ENCODE peak calls at places on chromosomes 11 and 22, in four cellular contexts. One of them, this sample, is unnamed. For H3K27me3, the result is how much of the 10 kb centered on the place peaks cover.

GRCh38 chr11:70532066-70532440 is 133.7 kb downstream of the CTTN start:
- DNase-seq in HepG2: no peak
- DNase-seq in K562: no peak
- DNase-seq in endothelial cell of umbilical vein: no peak
- DNase-seq in this sample: no peak

GRCh38 chr22:34975721-34976120 is 90.2 kb upstream of the ISX start:
- DNase-seq in HepG2: no peak
- DNase-seq in K562: peak
- DNase-seq in endothelial cell of umbilical vein: no peak
- DNase-seq in this sample: no peak

GRCh38 chr22:25546242-25546641 is 18.2 kb upstream of the GRK3 start:
- DNase-seq in HepG2: no peak
- DNase-seq in K562: no peak
- DNase-seq in endothelial cell of umbilical vein: no peak
- DNase-seq in this sample: no peak

GRCh38 chr11:31823372-31824371 is 12.6 kb upstream of the PAX6 start:
- DNase-seq in HepG2: no peak
- DNase-seq in K562: no peak
- DNase-seq in endothelial cell of umbilical vein: no peak
- DNase-seq in this sample: no peak

GRCh38 chr11:828501-829115 is 889 bp downstream of the CRACR2B start:
- DNase-seq in HepG2: no peak
- DNase-seq in K562: no peak
- DNase-seq in endothelial cell of umbilical vein: no peak
- DNase-seq in this sample: no peak

GRCh38 chr22:17972385-17973181 is 51.8 kb downstream of the MICAL3 start:
- DNase-seq in HepG2: peak
- DNase-seq in K562: no peak
- DNase-seq in endothelial cell of umbilical vein: peak
- DNase-seq in this sample: no peak

GRCh38 chr11:25928076-25928475 is 403.9 kb upstream of the ANO3 start:
- DNase-seq in HepG2: no peak
- DNase-seq in K562: no peak
- DNase-seq in endothelial cell of umbilical vein: no peak
- DNase-seq in this sample: no peak

GRCh38 chr11:36447947-36448346 is 62.1 kb downstream of the TRAF6 start:
- DNase-seq in HepG2: no peak
- DNase-seq in K562: no peak
- DNase-seq in endothelial cell of umbilical vein: no peak
- DNase-seq in this sample: no peak

GRCh38 chr22:47282851-47283250 is 520.4 kb downstream of the TBC1D22A start:
- DNase-seq in HepG2: no peak
- DNase-seq in K562: no peak
- DNase-seq in endothelial cell of umbilical vein: no peak
- DNase-seq in this sample: no peak

GRCh38 chr11:64638017-64638664 is 47.1 kb downstream of the SLC22A12 start:
- DNase-seq in HepG2: no peak
- DNase-seq in K562: no peak
- DNase-seq in endothelial cell of umbilical vein: no peak
- DNase-seq in this sample: no peak

DNA sequence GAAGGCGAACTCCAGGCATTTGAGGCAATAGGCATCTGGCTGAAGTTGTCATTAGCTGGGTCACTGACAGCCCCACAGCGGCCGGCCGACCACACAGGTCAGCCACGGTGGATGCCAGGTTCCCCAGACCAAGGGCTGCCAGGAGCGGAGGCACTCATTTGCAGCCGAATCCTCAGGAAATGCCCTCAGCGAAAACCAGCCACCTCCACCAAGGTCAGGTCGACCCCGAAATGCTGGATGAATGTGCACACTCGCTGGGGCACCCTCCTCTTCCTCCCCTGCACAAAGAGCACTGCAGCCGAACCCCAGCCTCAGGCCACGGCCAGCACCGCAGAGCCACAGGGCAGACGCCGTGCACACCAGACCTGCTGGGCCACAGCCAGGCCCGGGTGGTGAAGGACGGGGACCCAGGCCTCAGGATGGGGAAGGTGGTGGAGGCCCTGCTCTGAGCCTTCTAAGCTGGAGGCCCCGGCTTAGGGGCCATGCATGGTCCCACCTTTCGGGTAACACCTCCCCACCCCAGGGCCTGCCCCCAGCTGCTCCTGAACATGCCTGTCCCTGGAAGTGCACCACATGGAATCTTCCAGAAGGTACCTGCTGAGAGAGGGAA is 206.0 kb downstream of the BRD1 start:
- DNase-seq in HepG2: no peak
- DNase-seq in K562: no peak
- DNase-seq in endothelial cell of umbilical vein: no peak
- DNase-seq in this sample: no peak
- H3K27me3 ChIP-seq in HepG2: under half
- H3K27me3 ChIP-seq in K562: under half
- H3K27me3 ChIP-seq in endothelial cell of umbilical vein: under half
- H3K27me3 ChIP-seq in this sample: under half

GRCh38 chr22:50621948-50622722 is 5.8 kb downstream of the ARSA start:
- DNase-seq in HepG2: no peak
- DNase-seq in K562: no peak
- DNase-seq in endothelial cell of umbilical vein: no peak
- DNase-seq in this sample: peak
- TF ChIP-seq MYC in HepG2: no peak
- TF ChIP-seq MYC in K562: no peak
- TF ChIP-seq MYC in endothelial cell of umbilical vein: no peak
- TF ChIP-seq MYC in this sample: no peak

DNA sequence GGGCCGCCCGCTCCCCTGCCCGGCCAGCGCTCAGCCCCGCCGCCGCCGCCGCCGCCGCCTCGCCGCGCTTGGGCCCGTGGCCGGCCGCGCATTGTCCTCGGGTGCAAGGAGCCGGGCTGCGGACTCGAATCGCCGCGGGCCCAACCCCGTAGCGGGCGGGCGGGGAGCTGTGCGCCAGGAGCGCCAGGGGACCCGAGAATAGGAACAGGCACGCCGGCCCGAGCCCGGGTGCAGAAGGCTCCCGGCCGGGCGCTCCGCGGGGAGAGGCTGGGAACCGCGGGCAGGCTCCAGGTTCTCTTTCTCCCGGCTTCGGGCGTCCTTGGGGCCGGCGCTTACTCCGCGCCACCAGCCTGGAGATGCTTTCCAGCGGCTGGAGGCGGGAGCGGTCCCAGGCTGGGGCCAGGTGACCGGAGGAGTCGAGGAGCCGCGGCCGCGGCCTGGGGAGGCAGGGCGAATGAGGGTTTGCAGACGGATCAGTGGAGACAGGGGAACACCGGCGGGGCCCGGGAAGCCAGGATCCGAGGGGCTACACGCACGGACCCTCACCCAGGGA is 636 bp downstream of the PKNOX2 start:
- DNase-seq in HepG2: no peak
- DNase-seq in K562: no peak
- DNase-seq in endothelial cell of umbilical vein: peak
- DNase-seq in this sample: no peak
- H3K27me3 ChIP-seq in HepG2: under half
- H3K27me3 ChIP-seq in K562: under half
- H3K27me3 ChIP-seq in endothelial cell of umbilical vein: under half
- H3K27me3 ChIP-seq in this sample: under half

DNA sequence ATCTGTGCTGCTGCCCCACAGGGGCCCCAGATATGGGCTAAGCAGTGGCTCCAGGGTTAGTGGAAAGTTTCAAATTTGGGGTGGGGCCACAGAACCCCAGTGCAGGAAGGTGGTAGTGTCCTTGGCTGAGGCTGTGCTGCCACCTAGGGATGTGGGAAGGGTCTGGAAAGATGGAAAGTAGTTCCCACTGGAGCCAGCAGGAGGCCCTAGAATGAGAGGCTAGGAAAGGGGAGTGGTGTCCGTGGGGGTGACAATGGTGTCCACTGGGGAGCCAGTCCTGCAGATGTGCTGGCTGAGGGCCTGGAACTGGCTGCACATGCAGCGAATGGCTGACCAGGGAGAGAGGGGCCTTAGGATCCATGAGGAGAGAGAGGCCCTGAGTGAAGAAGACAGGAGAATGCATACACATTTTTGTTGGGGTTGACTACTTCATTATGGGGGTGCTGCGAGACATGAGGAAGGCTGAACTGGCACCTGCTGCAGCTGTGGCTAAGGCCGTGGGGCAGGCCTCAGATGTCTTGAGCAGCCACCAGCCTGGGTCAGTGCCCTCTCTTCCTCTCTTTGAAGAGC is 21.1 kb downstream of the RFPL3 start:
- DNase-seq in HepG2: peak
- DNase-seq in K562: peak
- DNase-seq in endothelial cell of umbilical vein: peak
- DNase-seq in this sample: no peak
- TF ChIP-seq MYC in HepG2: no peak
- TF ChIP-seq MYC in K562: no peak
- TF ChIP-seq MYC in endothelial cell of umbilical vein: no peak
- TF ChIP-seq MYC in this sample: no peak

GRCh38 chr11:65708451-65708850 is 3.6 kb upstream of the KAT5 start:
- DNase-seq in HepG2: no peak
- DNase-seq in K562: no peak
- DNase-seq in endothelial cell of umbilical vein: no peak
- DNase-seq in this sample: no peak
- H3K27me3 ChIP-seq in HepG2: under half
- H3K27me3 ChIP-seq in K562: under half
- H3K27me3 ChIP-seq in endothelial cell of umbilical vein: under half
- H3K27me3 ChIP-seq in this sample: under half

GRCh38 chr11:14232652-14233051 is 126.3 kb downstream of the RRAS2 start:
- DNase-seq in HepG2: no peak
- DNase-seq in K562: peak
- DNase-seq in endothelial cell of umbilical vein: no peak
- DNase-seq in this sample: no peak
- TF ChIP-seq MYC in HepG2: no peak
- TF ChIP-seq MYC in K562: no peak
- TF ChIP-seq MYC in endothelial cell of umbilical vein: no peak
- TF ChIP-seq MYC in this sample: no peak

DNA sequence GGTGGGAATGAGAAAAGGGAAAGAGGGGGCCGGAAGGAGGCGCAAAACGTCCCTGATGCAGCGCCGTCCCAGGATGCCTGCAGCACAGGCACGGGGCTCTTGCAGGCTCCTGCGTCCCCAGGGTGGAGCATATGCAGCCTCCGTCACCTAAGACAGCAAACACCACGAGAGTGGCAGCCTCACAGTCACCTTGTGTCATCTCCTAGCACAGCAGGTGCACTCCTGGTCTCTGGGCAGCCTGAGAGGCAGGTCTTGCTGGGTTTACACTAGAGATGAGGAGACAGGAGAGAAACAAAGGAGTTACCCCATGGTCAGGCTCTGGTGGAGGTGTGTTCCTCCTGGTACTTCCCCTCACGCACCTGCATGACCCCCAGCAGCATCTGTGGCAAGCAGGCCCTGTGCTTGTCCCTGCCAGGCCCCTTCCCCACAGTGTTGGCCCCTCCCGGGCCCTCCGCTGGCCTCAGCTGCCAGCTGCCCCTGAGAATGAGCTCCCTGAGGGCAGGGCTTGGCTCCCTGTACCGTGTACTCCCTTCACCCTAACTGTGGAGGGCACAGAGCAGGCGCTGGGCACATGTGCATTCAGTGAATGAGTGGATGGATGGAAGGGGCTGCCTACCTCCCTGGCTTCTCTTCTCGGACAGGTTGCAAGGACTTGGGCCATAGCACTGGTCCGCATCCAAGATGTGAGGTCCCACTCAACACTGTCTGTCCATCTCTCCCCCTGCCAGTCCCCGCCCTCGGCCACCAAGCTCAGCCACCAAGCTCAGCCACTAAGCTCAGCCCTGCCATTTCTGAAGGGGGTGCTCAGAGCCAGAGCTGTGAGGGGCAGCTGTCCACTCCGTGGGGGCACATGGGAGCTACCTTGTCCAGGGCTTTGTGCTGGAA is 988.6 kb downstream of the BRD1 start:
- DNase-seq in HepG2: no peak
- DNase-seq in K562: no peak
- DNase-seq in endothelial cell of umbilical vein: no peak
- DNase-seq in this sample: no peak
- H3K27me3 ChIP-seq in HepG2: under half
- H3K27me3 ChIP-seq in K562: under half
- H3K27me3 ChIP-seq in endothelial cell of umbilical vein: under half
- H3K27me3 ChIP-seq in this sample: under half